ENCODE peak calls at places on chromosome 22, in five cellular contexts. One of them, this sample, is unnamed.
A peak's percentile ranks its signal among the peaks of the same experiment; 100 is the strongest.

GRCh38 chr22:28816994-28817530 is 16.7 kb upstream of the XBP1 start:
- DNase-seq in cardiac muscle cell: no peak
- DNase-seq in AG09309: no peak
- DNase-seq in uterus: no peak
- DNase-seq in AG04450: no peak
- DNase-seq in this sample: no peak

GRCh38 chr22:31938258-31938657 is 6.1 kb upstream of the YWHAH start:
- DNase-seq in cardiac muscle cell: no peak
- DNase-seq in AG09309: no peak
- DNase-seq in uterus: no peak
- DNase-seq in AG04450: no peak
- DNase-seq in this sample: no peak

GRCh38 chr22:46357711-46358505 is 22.4 kb downstream of the TRMU start:
- DNase-seq in cardiac muscle cell: no peak
- DNase-seq in AG09309: no peak
- DNase-seq in uterus: no peak
- DNase-seq in AG04450: no peak
- DNase-seq in this sample: no peak

GRCh38 chr22:43851058-43851978 is 11.0 kb downstream of the SULT4A1 start:
- DNase-seq in cardiac muscle cell: no peak
- DNase-seq in AG09309: no peak
- DNase-seq in uterus: no peak
- DNase-seq in AG04450: no peak
- DNase-seq in this sample: no peak

GRCh38 chr22:47484960-47485571 is 722.6 kb downstream of the TBC1D22A start:
- DNase-seq in cardiac muscle cell: no peak
- DNase-seq in AG09309: no peak
- DNase-seq in uterus: no peak
- DNase-seq in AG04450: no peak
- DNase-seq in this sample: no peak

GRCh38 chr22:37045958-37046357 is 5.6 kb upstream of the KCTD17 start:
- DNase-seq in cardiac muscle cell: peak; percentile 25
- DNase-seq in AG09309: no peak
- DNase-seq in uterus: no peak
- DNase-seq in AG04450: peak; percentile 30
- DNase-seq in this sample: no peak

GRCh38 chr22:46062232-46062615 is 85.3 kb upstream of the WNT7B start:
- DNase-seq in cardiac muscle cell: no peak
- DNase-seq in AG09309: no peak
- DNase-seq in uterus: peak; percentile 16
- DNase-seq in AG04450: no peak
- DNase-seq in this sample: no peak

GRCh38 chr22:32142600-32142999 is 16.5 kb downstream of the C22orf42 start:
- DNase-seq in cardiac muscle cell: no peak
- DNase-seq in AG09309: no peak
- DNase-seq in uterus: no peak
- DNase-seq in AG04450: no peak
- DNase-seq in this sample: no peak

GRCh38 chr22:38706101-38706884 is 549 bp downstream of the GTPBP1 start:
- DNase-seq in cardiac muscle cell: peak; percentile 60
- DNase-seq in AG09309: no peak
- DNase-seq in uterus: peak; percentile 41
- DNase-seq in AG04450: no peak
- DNase-seq in this sample: no peak

GRCh38 chr22:43092085-43092484 is 2.9 kb upstream of the TTLL1 start:
- DNase-seq in cardiac muscle cell: no peak
- DNase-seq in AG09309: no peak
- DNase-seq in uterus: no peak
- DNase-seq in AG04450: no peak
- DNase-seq in this sample: no peak

GRCh38 chr22:47561115-47561675 is 798.7 kb downstream of the TBC1D22A start:
- DNase-seq in cardiac muscle cell: no peak
- DNase-seq in AG09309: no peak
- DNase-seq in uterus: no peak
- DNase-seq in AG04450: no peak
- DNase-seq in this sample: no peak

GRCh38 chr22:42769574-42770447 is 49.1 kb upstream of the A4GALT start:
- DNase-seq in cardiac muscle cell: no peak
- DNase-seq in AG09309: peak; percentile 45
- DNase-seq in uterus: peak; percentile 85
- DNase-seq in AG04450: peak; percentile 81
- DNase-seq in this sample: no peak

GRCh38 chr22:19429950-19430889 is 1.3 kb downstream of the HIRA start:
- DNase-seq in cardiac muscle cell: peak; percentile 29
- DNase-seq in AG09309: no peak
- DNase-seq in uterus: no peak
- DNase-seq in AG04450: no peak
- DNase-seq in this sample: no peak

GRCh38 chr22:40441761-40442364 is 71.5 kb downstream of the SGSM3 start:
- DNase-seq in cardiac muscle cell: no peak
- DNase-seq in AG09309: no peak
- DNase-seq in uterus: no peak
- DNase-seq in AG04450: no peak
- DNase-seq in this sample: no peak

GRCh38 chr22:37769056-37769455 is 38.7 kb upstream of the GCAT start:
- DNase-seq in cardiac muscle cell: no peak
- DNase-seq in AG09309: no peak
- DNase-seq in uterus: no peak
- DNase-seq in AG04450: no peak
- DNase-seq in this sample: no peak

GRCh38 chr22:21942939-21943338 is 9.7 kb downstream of the PPM1F start:
- DNase-seq in cardiac muscle cell: no peak
- DNase-seq in AG09309: no peak
- DNase-seq in uterus: peak; percentile 59
- DNase-seq in AG04450: no peak
- DNase-seq in this sample: no peak

GRCh38 chr22:43886231-43886630 is 5.6 kb downstream of the PNPLA5 start:
- DNase-seq in cardiac muscle cell: no peak
- DNase-seq in AG09309: no peak
- DNase-seq in uterus: no peak
- DNase-seq in AG04450: no peak
- DNase-seq in this sample: no peak

GRCh38 chr22:43101306-43101705 is 9.2 kb upstream of the BIK start:
- DNase-seq in cardiac muscle cell: peak; percentile 86
- DNase-seq in AG09309: no peak
- DNase-seq in uterus: no peak
- DNase-seq in AG04450: no peak
- DNase-seq in this sample: no peak

GRCh38 chr22:37782340-37783168 is 25.2 kb upstream of the GCAT start:
- DNase-seq in cardiac muscle cell: no peak
- DNase-seq in AG09309: no peak
- DNase-seq in uterus: no peak
- DNase-seq in AG04450: no peak
- DNase-seq in this sample: no peak

GRCh38 chr22:37179126-37179470 is 8.9 kb downstream of the C1QTNF6 start:
- DNase-seq in cardiac muscle cell: no peak
- DNase-seq in AG09309: no peak
- DNase-seq in uterus: no peak
- DNase-seq in AG04450: no peak
- DNase-seq in this sample: no peak

GRCh38 chr22:44067033-44067432 is 42.9 kb downstream of the PARVB start:
- DNase-seq in cardiac muscle cell: no peak
- DNase-seq in AG09309: no peak
- DNase-seq in uterus: no peak
- DNase-seq in AG04450: no peak
- DNase-seq in this sample: no peak

GRCh38 chr22:31911565-31912401 is 32.6 kb upstream of the YWHAH start:
- DNase-seq in cardiac muscle cell: no peak
- DNase-seq in AG09309: no peak
- DNase-seq in uterus: no peak
- DNase-seq in AG04450: no peak
- DNase-seq in this sample: no peak

GRCh38 chr22:33519140-33519973 is 400.9 kb downstream of the LARGE1 start:
- DNase-seq in cardiac muscle cell: peak; percentile 71
- DNase-seq in AG09309: peak; percentile 28
- DNase-seq in uterus: peak; percentile 65
- DNase-seq in AG04450: no peak
- DNase-seq in this sample: peak; percentile 1

GRCh38 chr22:45263790-45264269 is 20.9 kb upstream of the UPK3A start:
- DNase-seq in cardiac muscle cell: peak; percentile 89
- DNase-seq in AG09309: peak; percentile 61
- DNase-seq in uterus: peak; percentile 72
- DNase-seq in AG04450: peak; percentile 34
- DNase-seq in this sample: no peak

GRCh38 chr22:17880020-17880419 is 105.8 kb upstream of the BID start:
- DNase-seq in cardiac muscle cell: no peak
- DNase-seq in AG09309: no peak
- DNase-seq in uterus: no peak
- DNase-seq in AG04450: no peak
- DNase-seq in this sample: no peak

GRCh38 chr22:38262051-38262795 is 10.6 kb downstream of the TMEM184B start:
- DNase-seq in cardiac muscle cell: peak; percentile 68
- DNase-seq in AG09309: no peak
- DNase-seq in uterus: peak; percentile 70
- DNase-seq in AG04450: no peak
- DNase-seq in this sample: no peak

GRCh38 chr22:50305658-50306566 is 1.5 kb downstream of the PLXNB2 start:
- DNase-seq in cardiac muscle cell: peak; percentile 57
- DNase-seq in AG09309: peak; percentile 88
- DNase-seq in uterus: peak; percentile 89
- DNase-seq in AG04450: peak; percentile 90
- DNase-seq in this sample: peak; percentile 85

GRCh38 chr22:21942407-21942895 is 10.2 kb downstream of the PPM1F start:
- DNase-seq in cardiac muscle cell: no peak
- DNase-seq in AG09309: peak; percentile 40
- DNase-seq in uterus: peak; percentile 87
- DNase-seq in AG04450: peak; percentile 39
- DNase-seq in this sample: no peak

GRCh38 chr22:25775501-25775900 is 33.5 kb downstream of the MYO18B start:
- DNase-seq in cardiac muscle cell: no peak
- DNase-seq in AG09309: no peak
- DNase-seq in uterus: no peak
- DNase-seq in AG04450: no peak
- DNase-seq in this sample: no peak

GRCh38 chr22:30221121-30221992 is 25.2 kb downstream of the LIF start:
- DNase-seq in cardiac muscle cell: no peak
- DNase-seq in AG09309: no peak
- DNase-seq in uterus: no peak
- DNase-seq in AG04450: no peak
- DNase-seq in this sample: no peak
- H3K4me3 ChIP-seq in cardiac muscle cell: no peak overlapping the region
- H3K4me3 ChIP-seq in AG09309: no peak overlapping the region
- H3K4me3 ChIP-seq in uterus: no peak overlapping the region
- H3K4me3 ChIP-seq in AG04450: no peak overlapping the region
- H3K4me3 ChIP-seq in this sample: no peak overlapping the region

DNA sequence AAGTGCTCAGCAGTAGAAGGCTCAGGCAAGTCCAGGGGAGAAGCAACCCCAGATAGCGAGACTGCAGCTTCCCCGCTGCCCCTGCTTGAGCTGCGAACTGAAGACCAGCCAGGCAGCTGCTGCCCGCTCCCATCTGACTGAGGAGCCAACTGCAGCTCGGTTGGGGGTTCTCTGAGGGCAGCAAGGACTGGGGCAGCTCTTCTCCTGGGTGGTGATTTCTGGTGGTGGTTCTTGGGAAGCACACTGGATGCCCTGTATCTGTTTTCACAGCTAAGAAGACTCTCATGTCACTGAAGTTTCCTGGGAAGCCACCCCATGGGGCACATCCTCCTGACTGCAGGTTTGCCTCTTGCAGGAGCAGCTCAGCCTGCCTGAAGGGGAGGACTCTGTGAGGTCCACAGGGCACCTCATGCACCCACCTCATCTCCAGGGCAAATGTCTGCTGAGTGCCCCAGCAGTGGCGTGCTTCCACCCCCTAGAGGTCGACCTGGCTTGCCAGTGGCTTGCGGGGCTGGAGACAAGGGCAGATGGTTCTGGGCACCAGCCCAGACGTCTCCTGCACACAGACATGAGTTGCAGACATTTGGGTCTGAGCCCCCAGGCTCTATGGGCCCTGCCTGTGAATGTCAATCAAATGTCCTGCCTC is 801.1 kb downstream of the BRD1 start:
- DNase-seq in cardiac muscle cell: no peak
- DNase-seq in AG09309: no peak
- DNase-seq in uterus: no peak
- DNase-seq in AG04450: no peak
- DNase-seq in this sample: no peak
- TF ChIP-seq CTCF in cardiac muscle cell: no peak
- TF ChIP-seq CTCF in AG09309: no peak
- TF ChIP-seq CTCF in uterus: no peak
- TF ChIP-seq CTCF in AG04450: no peak
- TF ChIP-seq CTCF in this sample: no peak

GRCh38 chr22:23137468-23137867 is 4.3 kb downstream of the RSPH14 start:
- DNase-seq in cardiac muscle cell: no peak
- DNase-seq in AG09309: no peak
- DNase-seq in uterus: no peak
- DNase-seq in AG04450: no peak
- DNase-seq in this sample: no peak

GRCh38 chr22:23140385-23140784 is 1.4 kb downstream of the RSPH14 start:
- DNase-seq in cardiac muscle cell: no peak
- DNase-seq in AG09309: no peak
- DNase-seq in uterus: no peak
- DNase-seq in AG04450: no peak
- DNase-seq in this sample: no peak

GRCh38 chr22:23142546-23143105 is 836 bp upstream of the RSPH14 start:
- DNase-seq in cardiac muscle cell: no peak
- DNase-seq in AG09309: no peak
- DNase-seq in uterus: no peak
- DNase-seq in AG04450: no peak
- DNase-seq in this sample: no peak

GRCh38 chr22:23137905-23138520 is 3.8 kb downstream of the RSPH14 start:
- DNase-seq in cardiac muscle cell: no peak
- DNase-seq in AG09309: no peak
- DNase-seq in uterus: no peak
- DNase-seq in AG04450: no peak
- DNase-seq in this sample: no peak

GRCh38 chr22:23138584-23139469 is 3.0 kb downstream of the RSPH14 start:
- DNase-seq in cardiac muscle cell: no peak
- DNase-seq in AG09309: no peak
- DNase-seq in uterus: no peak
- DNase-seq in AG04450: no peak
- DNase-seq in this sample: no peak
- H3K4me3 ChIP-seq in cardiac muscle cell: no peak overlapping the region
- H3K4me3 ChIP-seq in AG09309: no peak overlapping the region
- H3K4me3 ChIP-seq in uterus: no peak overlapping the region
- H3K4me3 ChIP-seq in AG04450: no peak overlapping the region
- H3K4me3 ChIP-seq in this sample: no peak overlapping the region

DNA sequence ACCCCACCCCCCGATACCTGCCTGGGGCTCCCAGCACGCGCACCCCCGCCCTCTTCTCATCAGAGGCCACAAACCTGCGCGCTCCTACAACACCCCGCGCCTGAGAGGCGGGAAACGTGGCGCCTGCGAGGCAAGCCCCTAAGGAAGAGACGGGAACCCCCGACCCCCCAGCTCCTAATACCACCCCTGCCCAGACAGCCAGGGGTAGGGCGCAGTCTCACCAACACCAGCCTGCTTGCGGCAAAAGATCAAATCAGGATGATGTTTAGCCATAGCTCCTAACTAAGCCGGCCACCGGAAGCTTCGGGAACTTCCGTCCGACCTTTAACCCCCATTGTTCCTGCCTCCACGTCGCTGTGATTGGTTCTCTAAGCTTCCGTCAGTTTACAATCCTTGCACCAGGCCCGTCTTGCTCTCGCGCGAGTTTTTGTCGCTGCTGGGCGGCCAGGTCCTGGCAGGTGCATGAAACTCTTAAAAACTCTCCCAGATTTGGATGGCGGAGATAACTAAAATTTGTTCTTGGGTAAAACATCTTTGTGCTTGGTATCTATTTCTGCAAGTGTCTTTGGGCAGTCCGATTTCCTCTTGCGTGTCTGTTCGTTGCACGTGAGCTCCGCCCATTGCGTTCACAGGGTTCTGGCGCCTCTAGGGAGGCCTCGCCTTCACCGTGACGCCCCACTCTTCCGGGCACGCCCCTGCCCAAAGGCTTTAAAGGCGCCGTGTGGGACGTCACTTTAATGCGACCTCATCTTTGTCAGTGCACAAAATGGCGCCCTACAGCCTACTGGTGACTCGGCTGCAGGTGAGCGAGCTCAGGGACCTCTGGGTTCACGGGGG is at the start of the genes ACO2 and PHF5A:
- DNase-seq in cardiac muscle cell: peak; percentile 99
- DNase-seq in AG09309: peak; percentile 93
- DNase-seq in uterus: peak; percentile 98
- DNase-seq in AG04450: peak; percentile 93
- DNase-seq in this sample: peak; percentile 95
- TF ChIP-seq CTCF in cardiac muscle cell: no peak
- TF ChIP-seq CTCF in AG09309: no peak
- TF ChIP-seq CTCF in uterus: peak; percentile 3
- TF ChIP-seq CTCF in AG04450: no peak
- TF ChIP-seq CTCF in this sample: no peak